ENCODE peak calls at places on chromosomes 13 and 19, in four cellular contexts. H, K, Y and T are unnamed samples. For H3K27me3, the result is how much of the 10 kb centered on the place peaks cover.

GRCh38 chr13:51728275-51728673 is 75.7 kb downstream of the DHRS12 start:
- DNase-seq in H (no peak), K (no peak), Y (no peak), T (no peak)

GRCh38 chr19:55580628-55581144 is at the start of gene ZNF579:
- DNase-seq in H (peak), K (peak), Y (peak), T (peak)

GRCh38 chr13:26476111-26476743 is 81.3 kb upstream of the WASF3 start:
- DNase-seq in H (no peak), K (peak), Y (peak), T (no peak)

GRCh38 chr19:51702754-51703654 is 9.9 kb downstream of the SPACA6 start:
- DNase-seq in H (no peak), K (no peak), Y (peak), T (peak)

GRCh38 chr13:25722893-25723292 is 328.9 kb downstream of the SHISA2 start:
- DNase-seq in H (no peak), K (no peak), Y (no peak), T (no peak)

GRCh38 chr19:57803594-57804325 is 11.0 kb downstream of the ZNF552 start:
- DNase-seq in H (peak), K (peak), Y (peak), T (peak)

GRCh38 chr19:49348305-49349188 is 13.3 kb downstream of the CD37 start:
- DNase-seq in H (no peak), K (no peak), Y (no peak), T (no peak)

GRCh38 chr13:112213467-112214245 is 146.7 kb downstream of the SOX1 start:
- DNase-seq in H (no peak), K (peak), Y (no peak), T (peak)

GRCh38 chr13:48892311-48892710 is 83.4 kb upstream of the FNDC3A start:
- DNase-seq in H (peak), K (peak), Y (no peak), T (no peak)

GRCh38 chr19:30280018-30280417 is 92.2 kb upstream of the ZNF536 start:
- DNase-seq in H (no peak), K (no peak), Y (no peak), T (no peak)

GRCh38 chr13:76600086-76600485 is 286.1 kb downstream of the KCTD12 start:
- DNase-seq in H (no peak), K (no peak), Y (no peak), T (no peak)

GRCh38 chr19:38386968-38387549 is 775 bp downstream of the GGN start:
- DNase-seq in H (no peak), K (no peak), Y (no peak), T (no peak)

GRCh38 chr19:10284641-10285278 is 2.0 kb upstream of the ICAM4 start:
- DNase-seq in H (no peak), K (no peak), Y (no peak), T (no peak)

GRCh38 chr19:39845621-39846175 is 481 bp downstream of the FBL start:
- DNase-seq in H (no peak), K (no peak), Y (peak), T (no peak)

GRCh38 chr13:20672772-20673171 is 30.7 kb upstream of the IL17D start:
- DNase-seq in H (no peak), K (no peak), Y (no peak), T (no peak)

GRCh38 chr19:14187586-14187985 is 18.4 kb downstream of the ADGRL1 start:
- DNase-seq in H (no peak), K (no peak), Y (no peak), T (no peak)

GRCh38 chr13:95463516-95463915 is 89.0 kb upstream of the CLDN10 start:
- DNase-seq in H (no peak), K (no peak), Y (no peak), T (no peak)

GRCh38 chr19:39677931-39678889 is 22.5 kb downstream of the LGALS16 start:
- DNase-seq in H (no peak), K (peak), Y (no peak), T (no peak)

GRCh38 chr19:33394723-33395560 is 21.4 kb downstream of the CEBPG start:
- DNase-seq in H (no peak), K (no peak), Y (no peak), T (no peak)

GRCh38 chr19:5436101-5436947 is 18.9 kb upstream of the ZNRF4 start:
- DNase-seq in H (no peak), K (no peak), Y (peak), T (no peak)

GRCh38 chr19:6465663-6466062 is 1.6 kb downstream of the CRB3 start:
- DNase-seq in H (no peak), K (no peak), Y (no peak), T (no peak)
- H3K27me3 ChIP-seq in H (under half), K (under half), Y (under half), T (under half)

GRCh38 chr19:2591537-2592291 is 110.8 kb downstream of the GNG7 start:
- DNase-seq in H (no peak), K (peak), Y (no peak), T (no peak)
- TF ChIP-seq POLR2AphosphoS5 in H (no peak), K (no peak), Y (no peak), T (no peak)

GRCh38 chr19:35868823-35869326 is 501 bp downstream of the APLP1 start:
- DNase-seq in H (no peak), K (no peak), Y (peak), T (no peak)

GRCh38 chr19:35872180-35872579 is 3.8 kb downstream of the APLP1 start:
- DNase-seq in H (no peak), K (no peak), Y (peak), T (no peak)

GRCh38 chr19:35869327-35870123 is 1.2 kb downstream of the APLP1 start:
- DNase-seq in H (peak), K (peak), Y (peak), T (peak)

GRCh38 chr19:35871611-35872010 is 3.2 kb downstream of the APLP1 start:
- DNase-seq in H (no peak), K (no peak), Y (no peak), T (no peak)

DNA sequence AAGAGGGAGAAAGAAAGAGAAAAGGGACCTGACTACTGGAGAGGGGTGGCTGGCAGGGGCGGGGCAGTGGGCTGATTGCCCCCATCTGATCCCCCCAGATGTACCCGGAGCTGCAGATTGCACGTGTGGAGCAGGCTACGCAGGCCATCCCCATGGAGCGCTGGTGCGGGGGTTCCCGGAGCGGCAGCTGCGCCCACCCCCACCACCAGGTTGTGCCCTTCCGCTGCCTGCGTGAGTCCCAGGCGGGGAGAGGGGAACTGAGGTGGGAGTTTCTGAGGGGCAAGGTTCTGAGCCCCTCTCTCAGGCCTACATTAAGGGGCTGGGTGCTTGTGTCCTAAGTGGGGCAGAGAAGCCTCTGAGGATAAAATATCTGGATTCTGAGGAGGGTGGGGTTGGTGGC is 2.4 kb downstream of the APLP1 start:
- DNase-seq in H (no peak), K (no peak), Y (peak), T (no peak)
- H3K27me3 ChIP-seq in H (under half), K (under half), Y (under half), T (half or more)

DNA sequence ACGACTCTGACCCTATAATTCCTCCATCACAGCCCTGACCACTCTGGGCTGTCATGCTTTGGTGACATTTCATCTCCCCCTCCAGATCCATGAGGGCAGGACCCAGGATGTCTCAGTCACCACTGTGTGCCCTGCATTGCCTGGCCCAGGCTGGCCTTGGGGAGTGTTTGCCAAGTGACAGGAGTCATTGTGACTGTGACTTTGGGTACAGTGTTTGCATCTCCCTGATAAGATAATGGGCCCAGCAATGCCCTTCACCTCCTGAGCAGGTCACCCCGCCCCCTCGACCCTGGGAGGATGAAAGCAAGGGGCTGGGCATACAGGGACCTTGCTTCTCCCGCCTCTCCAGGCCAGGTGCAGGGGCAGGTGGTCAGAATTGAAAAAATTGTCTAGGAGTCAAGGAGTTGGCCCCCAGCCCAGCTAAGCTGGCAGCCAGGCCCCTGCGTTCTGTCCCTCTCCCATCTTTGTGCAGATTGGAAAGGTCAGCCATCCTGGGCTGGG is 5.9 kb upstream of the ATP4A start:
- DNase-seq in H (no peak), K (peak), Y (no peak), T (no peak)
- TF ChIP-seq POLR2AphosphoS5 in H (no peak), K (no peak), Y (no peak), T (no peak)

DNA sequence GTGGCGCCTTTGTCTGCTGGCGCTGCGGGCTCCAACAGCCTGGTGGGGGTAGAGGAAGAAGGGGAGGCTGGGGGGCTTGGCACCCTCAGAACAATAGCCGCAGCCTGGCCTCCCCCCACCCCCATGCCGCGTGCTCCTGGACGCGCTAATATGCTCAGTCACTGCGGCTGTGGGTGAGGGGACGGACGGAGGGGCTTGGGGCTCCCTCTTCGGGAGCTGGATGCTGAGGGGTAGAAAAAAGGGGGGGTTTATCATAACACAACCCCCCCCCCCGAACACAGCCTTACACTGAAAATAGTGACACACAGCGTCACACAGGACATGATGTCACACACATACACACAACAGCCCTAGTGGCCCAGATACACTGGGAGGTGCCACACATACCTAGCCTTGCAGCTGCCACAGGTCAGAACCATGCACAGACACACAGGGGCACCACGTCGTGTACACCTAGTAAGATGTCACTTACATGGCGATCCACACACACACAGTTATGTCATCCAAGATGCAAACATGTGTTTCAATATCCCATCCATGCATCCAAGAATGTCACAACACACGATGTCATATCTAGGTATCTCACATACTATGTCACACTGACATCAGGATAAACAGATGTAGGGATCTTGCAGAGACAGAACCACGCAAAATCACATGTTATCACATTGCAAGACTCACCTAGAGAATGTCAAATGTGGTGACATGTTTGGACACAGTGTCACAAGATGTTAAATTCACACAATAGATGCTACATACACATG is 760 bp downstream of the MAST1 start:
- DNase-seq in H (no peak), K (no peak), Y (no peak), T (no peak)
- H3K27me3 ChIP-seq in H (under half), K (under half), Y (under half), T (half or more)

GRCh38 chr13:30331331-30331771 is 24.0 kb upstream of the KATNAL1 start:
- DNase-seq in H (no peak), K (no peak), Y (no peak), T (peak)
- TF ChIP-seq POLR2AphosphoS5 in H (no peak), K (no peak), Y (no peak), T (peak)